ENCODE peak calls at places on chromosomes 4 and X, in nine cellular contexts. J is testis, G is HepG2, U is HCT116, D is GM12878, T is ovary, N is stomach, K is heart left ventricle, E is lower leg skin. B is an unnamed sample.

GRCh38 chr4:98663226-98664006 is 5.0 kb upstream of the TSPAN5 start:
- DNase-seq in G (no peak), E (no peak), K (peak; percentile 31), D (peak; percentile 84), J (no peak), U (no peak), T (no peak), N (no peak), B (peak; percentile 21)

GRCh38 chrX:10098235-10098819 is 58.4 kb upstream of the CLCN4 start:
- DNase-seq in K (no peak), J (no peak), N (no peak), E (no peak), G (no peak), D (peak; percentile 51), T (no peak), U (no peak), B (no peak)

GRCh38 chr4:16866974-16867373 is 31.5 kb downstream of the LDB2 start:
- DNase-seq in T (no peak), U (no peak), G (no peak), K (no peak), E (no peak), J (no peak), N (no peak), D (no peak), B (no peak)

GRCh38 chr4:526971-527460 is 28.0 kb downstream of the PIGG start:
- DNase-seq in E (no peak), J (no peak), G (no peak), N (no peak), K (no peak), T (no peak), U (no peak), D (no peak), B (no peak)

GRCh38 chr4:105057370-105058096 is 89.1 kb upstream of the TET2 start:
- DNase-seq in N (no peak), D (peak; percentile 75), J (no peak), U (no peak), G (no peak), E (no peak), T (no peak), K (no peak), B (peak; percentile 83)

GRCh38 chr4:52869656-52870055 is 7.5 kb downstream of the RASL11B start:
- DNase-seq in E (no peak), K (no peak), G (no peak), N (no peak), D (no peak), U (no peak), J (no peak), T (no peak), B (no peak)

GRCh38 chr4:145069361-145069760 is 28.6 kb downstream of the ANAPC10 start:
- DNase-seq in D (no peak), N (no peak), K (no peak), J (no peak), T (no peak), E (no peak), G (no peak), U (peak; percentile 32), B (no peak)

GRCh38 chr4:15914291-15914690 is 24.2 kb downstream of the FGFBP1 start:
- DNase-seq in J (no peak), E (no peak), U (no peak), T (no peak), G (no peak), D (no peak), N (no peak), K (no peak), B (no peak)

GRCh38 chrX:45083314-45083713 is 117.4 kb downstream of the DIPK2B start:
- DNase-seq in U (no peak), K (no peak), N (no peak), D (no peak), G (no peak), E (no peak), J (no peak), T (no peak), B (peak; percentile 8)

GRCh38 chr4:24322517-24322916 is 261.8 kb downstream of the DHX15 start:
- DNase-seq in T (no peak), E (no peak), U (no peak), G (no peak), K (no peak), N (no peak), J (no peak), D (no peak), B (no peak)

GRCh38 chrX:18674788-18675735 is 3.2 kb upstream of the RS1 start:
- DNase-seq in K (peak; percentile 74), U (peak; percentile 24), E (peak; percentile 95), T (peak; percentile 85), N (peak; percentile 74), G (peak; percentile 58), D (peak; percentile 64), J (peak; percentile 75), B (peak; percentile 74)

GRCh38 chr4:176002007-176002623 is 63.5 kb upstream of the WDR17 start:
- DNase-seq in U (peak; percentile 18), G (no peak), K (no peak), D (no peak), T (no peak), E (peak; percentile 83), N (peak; percentile 35), J (peak; percentile 33), B (no peak)

GRCh38 chrX:53440101-53440500 is 5.9 kb upstream of the HSD17B10 start:
- DNase-seq in J (no peak), K (no peak), E (no peak), N (no peak), T (no peak), G (no peak), U (no peak), D (no peak), B (peak; percentile 66)

GRCh38 chrX:135981662-135982061 is 3.6 kb upstream of the SLC9A6 start:
- DNase-seq in G (no peak), D (no peak), K (no peak), J (no peak), N (no peak), T (no peak), U (no peak), E (no peak), B (no peak)

GRCh38 chr4:1216869-1217294 is 32.0 kb downstream of the CTBP1 start:
- DNase-seq in J (no peak), E (no peak), U (no peak), T (no peak), N (peak; percentile 48), G (no peak), K (no peak), D (no peak), B (no peak)

GRCh38 chr4:131540256-131540655 is 1608.8 kb upstream of the PCDH10 start:
- DNase-seq in K (no peak), G (no peak), D (no peak), J (no peak), E (no peak), N (no peak), T (no peak), U (no peak), B (no peak)

GRCh38 chr4:123706961-123707360 is 310.4 kb downstream of the SPRY1 start:
- DNase-seq in J (no peak), E (no peak), U (no peak), G (no peak), D (no peak), T (no peak), K (no peak), N (no peak), B (no peak)

GRCh38 chr4:111780965-111781364 is 364.3 kb upstream of the FAM241A start:
- DNase-seq in D (no peak), G (no peak), U (no peak), E (no peak), K (no peak), T (no peak), J (no peak), N (no peak), B (no peak)

GRCh38 chr4:149709640-149710039 is 106.0 kb downstream of the IQCM start:
- DNase-seq in J (no peak), D (no peak), N (no peak), G (no peak), U (no peak), T (no peak), K (no peak), E (no peak), B (no peak)

DNA sequence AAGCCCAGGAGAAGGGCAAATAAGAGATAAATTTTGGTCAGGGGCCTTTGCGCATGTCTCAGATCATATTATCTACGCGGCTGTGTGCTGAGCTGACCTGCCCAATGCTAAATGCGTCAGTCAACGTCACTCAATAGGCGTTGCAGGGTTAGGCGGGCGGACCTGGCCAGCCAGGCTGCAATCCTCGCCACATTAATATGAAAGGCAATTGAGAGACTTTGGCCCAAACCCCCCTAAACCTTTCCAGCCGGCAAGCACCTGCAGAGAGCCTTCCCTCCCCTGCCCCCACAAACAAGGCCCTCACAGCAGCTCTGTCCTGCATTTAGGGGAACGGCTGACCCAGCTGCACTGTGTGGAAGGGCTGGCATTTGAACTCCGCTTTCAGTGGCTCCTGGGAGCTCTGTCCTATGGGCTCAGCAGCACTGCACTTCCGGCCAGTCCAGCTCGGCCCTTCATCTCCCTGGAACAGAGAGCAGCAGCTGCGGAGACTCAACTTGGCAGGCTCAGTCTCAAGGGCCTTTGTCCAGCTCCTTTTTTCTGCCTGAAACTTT is 133.5 kb downstream of the AFAP1 start:
- DNase-seq in J (peak; percentile 74), K (peak; percentile 88), G (peak; percentile 61), E (peak; percentile 84), U (no peak), N (peak; percentile 73), D (no peak), T (peak; percentile 91), B (no peak)
- H3K4me3 ChIP-seq in J (no peak overlapping the region), K (no peak overlapping the region), G (peak overlapping the region; percentile 66), E (no peak overlapping the region), U (no peak overlapping the region), N (no peak overlapping the region), D (no peak overlapping the region), T (no peak overlapping the region), B (no peak overlapping the region)

GRCh38 chrX:15107367-15107988 is 162.4 kb downstream of the ASB9 start:
- DNase-seq in N (no peak), J (no peak), U (no peak), G (no peak), D (no peak), E (no peak), K (no peak), T (no peak), B (no peak)
- TF ChIP-seq CTCF in N (no peak), J (no peak), U (peak; percentile 14), G (peak; percentile 8), D (peak; percentile 30), E (no peak), K (no peak), T (no peak), B (no peak)

DNA sequence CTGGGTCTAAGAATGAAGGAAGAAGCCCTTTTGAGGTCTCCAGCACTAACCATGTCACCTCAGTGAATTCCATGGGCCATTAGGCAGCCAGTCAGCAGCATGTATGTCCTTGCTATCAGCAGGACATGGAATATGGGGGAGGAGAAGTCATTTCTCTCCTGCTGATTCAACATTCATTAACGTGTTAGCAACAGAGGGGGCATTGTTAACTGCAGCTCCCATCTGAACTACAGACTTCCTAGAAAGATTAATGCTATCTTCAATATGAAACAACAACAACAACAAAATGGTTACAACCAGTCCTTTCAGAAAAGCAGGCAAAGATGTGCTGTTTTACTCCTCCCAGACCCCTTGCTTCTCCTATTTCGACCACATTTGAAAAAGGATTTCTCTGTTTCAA is 120.4 kb upstream of the SLC34A2 start:
- DNase-seq in U (no peak), T (no peak), K (no peak), J (no peak), G (peak; percentile 85), D (no peak), N (no peak), E (no peak), B (no peak)
- TF ChIP-seq POLR2A in U (no peak), T (no peak), K (no peak), J (no peak), G (no peak), D (no peak), N (no peak), E (no peak), B (no peak)

GRCh38 chrX:118974908-118975671 is 672 bp downstream of the LONRF3 start:
- DNase-seq in T (peak; percentile 56), E (peak; percentile 86), U (no peak), J (peak; percentile 28), K (peak; percentile 9), D (no peak), N (peak; percentile 68), G (peak; percentile 27), B (peak; percentile 74)
- H3K4me3 ChIP-seq in T (peak overlapping the region; percentile 54), E (peak overlapping the region; percentile 30), U (peak overlapping the region; percentile 56), J (peak overlapping the region; percentile 59), K (peak overlapping the region; percentile 69), D (no peak overlapping the region), N (peak overlapping the region; percentile 53), G (peak overlapping the region; percentile 72), B (peak overlapping the region; percentile 90)

B was measured in NB4.